ENCODE peak calls at places on chromosomes 2 and 18, in nine cellular contexts. One of them, this sample, is unnamed.

GRCh38 chr18:21897811-21898210 is 157.2 kb downstream of the MIB1 start:
- DNase-seq in testis: peak; percentile 66
- DNase-seq in A549: peak; percentile 55
- DNase-seq in stomach: peak; percentile 58
- DNase-seq in right lobe of liver: no peak
- DNase-seq in lower leg skin: no peak
- DNase-seq in uterus: no peak
- DNase-seq in NB4: peak; percentile 53
- DNase-seq in heart left ventricle: no peak
- DNase-seq in this sample: peak; percentile 61

GRCh38 chr2:62794791-62795190 is 89.3 kb downstream of the EHBP1 start:
- DNase-seq in stomach: no peak
- DNase-seq in NB4: no peak
- DNase-seq in heart left ventricle: no peak
- DNase-seq in uterus: no peak
- DNase-seq in testis: no peak
- DNase-seq in lower leg skin: no peak
- DNase-seq in right lobe of liver: no peak
- DNase-seq in A549: peak; percentile 38
- DNase-seq in this sample: no peak

GRCh38 chr18:31042391-31043181 is at the start of gene DSC3:
- DNase-seq in A549: peak; percentile 39
- DNase-seq in lower leg skin: peak; percentile 92
- DNase-seq in NB4: peak; percentile 49
- DNase-seq in stomach: no peak
- DNase-seq in right lobe of liver: peak; percentile 19
- DNase-seq in heart left ventricle: peak; percentile 65
- DNase-seq in testis: peak; percentile 17
- DNase-seq in uterus: peak; percentile 13
- DNase-seq in this sample: peak; percentile 14

GRCh38 chr2:192190474-192190873 is 4.3 kb downstream of the TMEFF2 start:
- DNase-seq in stomach: no peak
- DNase-seq in lower leg skin: no peak
- DNase-seq in NB4: peak; percentile 25
- DNase-seq in testis: no peak
- DNase-seq in A549: peak; percentile 41
- DNase-seq in heart left ventricle: no peak
- DNase-seq in uterus: no peak
- DNase-seq in right lobe of liver: no peak
- DNase-seq in this sample: no peak

GRCh38 chr18:65415167-65415566 is 335.6 kb upstream of the CDH7 start:
- DNase-seq in uterus: no peak
- DNase-seq in stomach: no peak
- DNase-seq in lower leg skin: no peak
- DNase-seq in right lobe of liver: no peak
- DNase-seq in heart left ventricle: no peak
- DNase-seq in A549: no peak
- DNase-seq in NB4: no peak
- DNase-seq in testis: no peak
- DNase-seq in this sample: no peak

GRCh38 chr2:232884549-232885263 is 14.6 kb downstream of the SNORC start:
- DNase-seq in A549: no peak
- DNase-seq in NB4: no peak
- DNase-seq in right lobe of liver: no peak
- DNase-seq in uterus: no peak
- DNase-seq in stomach: no peak
- DNase-seq in heart left ventricle: peak; percentile 45
- DNase-seq in lower leg skin: peak; percentile 73
- DNase-seq in testis: no peak
- DNase-seq in this sample: no peak

GRCh38 chr2:105617631-105618350 is 126.9 kb upstream of the NCK2 start:
- DNase-seq in A549: peak; percentile 25
- DNase-seq in right lobe of liver: no peak
- DNase-seq in NB4: no peak
- DNase-seq in testis: no peak
- DNase-seq in stomach: peak; percentile 36
- DNase-seq in uterus: no peak
- DNase-seq in lower leg skin: no peak
- DNase-seq in heart left ventricle: no peak
- DNase-seq in this sample: peak; percentile 47

GRCh38 chr2:99974966-99975365 is 167.4 kb downstream of the AFF3 start:
- DNase-seq in stomach: no peak
- DNase-seq in NB4: no peak
- DNase-seq in heart left ventricle: no peak
- DNase-seq in testis: no peak
- DNase-seq in uterus: no peak
- DNase-seq in lower leg skin: no peak
- DNase-seq in A549: no peak
- DNase-seq in right lobe of liver: no peak
- DNase-seq in this sample: no peak

GRCh38 chr2:240410808-240411207 is 24.7 kb upstream of the GPC1 start:
- DNase-seq in NB4: no peak
- DNase-seq in uterus: peak; percentile 5
- DNase-seq in A549: no peak
- DNase-seq in right lobe of liver: no peak
- DNase-seq in heart left ventricle: no peak
- DNase-seq in testis: no peak
- DNase-seq in stomach: no peak
- DNase-seq in lower leg skin: peak; percentile 64
- DNase-seq in this sample: no peak

GRCh38 chr2:87403893-87404175 is 344.1 kb upstream of the PLGLB2 start:
- DNase-seq in heart left ventricle: no peak
- DNase-seq in right lobe of liver: no peak
- DNase-seq in NB4: no peak
- DNase-seq in stomach: no peak
- DNase-seq in uterus: no peak
- DNase-seq in testis: no peak
- DNase-seq in A549: no peak
- DNase-seq in lower leg skin: no peak
- DNase-seq in this sample: no peak

GRCh38 chr2:168166902-168167510 is 80.4 kb downstream of the STK39 start:
- DNase-seq in lower leg skin: no peak
- DNase-seq in heart left ventricle: no peak
- DNase-seq in stomach: no peak
- DNase-seq in A549: peak; percentile 10
- DNase-seq in NB4: no peak
- DNase-seq in testis: no peak
- DNase-seq in uterus: no peak
- DNase-seq in right lobe of liver: no peak
- DNase-seq in this sample: no peak

GRCh38 chr2:191740016-191740419 is 62.1 kb downstream of the NABP1 start:
- DNase-seq in uterus: no peak
- DNase-seq in lower leg skin: no peak
- DNase-seq in testis: no peak
- DNase-seq in stomach: no peak
- DNase-seq in right lobe of liver: no peak
- DNase-seq in A549: peak; percentile 11
- DNase-seq in NB4: peak; percentile 25
- DNase-seq in heart left ventricle: no peak
- DNase-seq in this sample: no peak

GRCh38 chr2:235860111-235860510 is 308.1 kb downstream of the GBX2 start:
- DNase-seq in lower leg skin: no peak
- DNase-seq in right lobe of liver: no peak
- DNase-seq in uterus: no peak
- DNase-seq in A549: no peak
- DNase-seq in testis: no peak
- DNase-seq in NB4: peak; percentile 41
- DNase-seq in heart left ventricle: no peak
- DNase-seq in stomach: no peak
- DNase-seq in this sample: no peak

GRCh38 chr2:235861383-235861782 is 306.8 kb downstream of the GBX2 start:
- DNase-seq in lower leg skin: no peak
- DNase-seq in A549: no peak
- DNase-seq in NB4: no peak
- DNase-seq in testis: no peak
- DNase-seq in uterus: no peak
- DNase-seq in right lobe of liver: no peak
- DNase-seq in stomach: no peak
- DNase-seq in heart left ventricle: no peak
- DNase-seq in this sample: no peak

GRCh38 chr2:235859651-235860050 is 308.5 kb downstream of the GBX2 start:
- DNase-seq in A549: no peak
- DNase-seq in NB4: peak; percentile 38
- DNase-seq in stomach: no peak
- DNase-seq in uterus: no peak
- DNase-seq in testis: peak; percentile 43
- DNase-seq in lower leg skin: no peak
- DNase-seq in heart left ventricle: no peak
- DNase-seq in right lobe of liver: no peak
- DNase-seq in this sample: no peak

GRCh38 chr2:235863414-235863813 is 304.8 kb downstream of the GBX2 start:
- DNase-seq in right lobe of liver: no peak
- DNase-seq in testis: no peak
- DNase-seq in lower leg skin: no peak
- DNase-seq in stomach: no peak
- DNase-seq in NB4: no peak
- DNase-seq in heart left ventricle: no peak
- DNase-seq in A549: no peak
- DNase-seq in uterus: no peak
- DNase-seq in this sample: no peak

GRCh38 chr2:235860846-235861245 is 307.3 kb downstream of the GBX2 start:
- DNase-seq in testis: no peak
- DNase-seq in lower leg skin: no peak
- DNase-seq in A549: no peak
- DNase-seq in right lobe of liver: no peak
- DNase-seq in NB4: no peak
- DNase-seq in stomach: no peak
- DNase-seq in heart left ventricle: no peak
- DNase-seq in uterus: no peak
- DNase-seq in this sample: no peak
- TF ChIP-seq POLR2A in testis: no peak
- TF ChIP-seq POLR2A in lower leg skin: no peak
- TF ChIP-seq POLR2A in A549: no peak
- TF ChIP-seq POLR2A in right lobe of liver: no peak
- TF ChIP-seq POLR2A in NB4: no peak
- TF ChIP-seq POLR2A in stomach: no peak
- TF ChIP-seq POLR2A in heart left ventricle: no peak
- TF ChIP-seq POLR2A in uterus: no peak
- TF ChIP-seq POLR2A in this sample: no peak

GRCh38 chr2:174841931-174842330 is 77.7 kb upstream of the CHRNA1 start:
- DNase-seq in A549: no peak
- DNase-seq in uterus: no peak
- DNase-seq in NB4: no peak
- DNase-seq in testis: no peak
- DNase-seq in right lobe of liver: no peak
- DNase-seq in stomach: no peak
- DNase-seq in lower leg skin: no peak
- DNase-seq in heart left ventricle: no peak
- DNase-seq in this sample: no peak

GRCh38 chr2:174844295-174844708 is 80.0 kb upstream of the CHRNA1 start:
- DNase-seq in stomach: no peak
- DNase-seq in NB4: no peak
- DNase-seq in lower leg skin: no peak
- DNase-seq in right lobe of liver: no peak
- DNase-seq in uterus: no peak
- DNase-seq in A549: no peak
- DNase-seq in heart left ventricle: no peak
- DNase-seq in testis: no peak
- DNase-seq in this sample: no peak

GRCh38 chr2:174842496-174842895 is 78.2 kb upstream of the CHRNA1 start:
- DNase-seq in NB4: no peak
- DNase-seq in stomach: no peak
- DNase-seq in testis: no peak
- DNase-seq in A549: no peak
- DNase-seq in heart left ventricle: no peak
- DNase-seq in uterus: no peak
- DNase-seq in right lobe of liver: no peak
- DNase-seq in lower leg skin: no peak
- DNase-seq in this sample: no peak

GRCh38 chr2:174846218-174846617 is 81.9 kb upstream of the CHRNA1 start:
- DNase-seq in lower leg skin: no peak
- DNase-seq in heart left ventricle: no peak
- DNase-seq in testis: no peak
- DNase-seq in uterus: no peak
- DNase-seq in A549: no peak
- DNase-seq in stomach: no peak
- DNase-seq in NB4: no peak
- DNase-seq in right lobe of liver: no peak
- DNase-seq in this sample: no peak

GRCh38 chr2:174846941-174847938 is 83.0 kb upstream of the CHRNA1 start:
- DNase-seq in lower leg skin: no peak
- DNase-seq in A549: peak; percentile 20
- DNase-seq in uterus: no peak
- DNase-seq in right lobe of liver: no peak
- DNase-seq in stomach: no peak
- DNase-seq in testis: peak; percentile 33
- DNase-seq in heart left ventricle: no peak
- DNase-seq in NB4: peak; percentile 22
- DNase-seq in this sample: no peak
- H3K4me3 ChIP-seq in lower leg skin: no peak overlapping the region
- H3K4me3 ChIP-seq in A549: no peak overlapping the region
- H3K4me3 ChIP-seq in uterus: peak overlapping the region; percentile 23
- H3K4me3 ChIP-seq in right lobe of liver: no peak overlapping the region
- H3K4me3 ChIP-seq in stomach: peak overlapping the region; percentile 22
- H3K4me3 ChIP-seq in testis: peak overlapping the region; percentile 18
- H3K4me3 ChIP-seq in heart left ventricle: peak overlapping the region; percentile 52
- H3K4me3 ChIP-seq in NB4: no peak overlapping the region
- H3K4me3 ChIP-seq in this sample: no peak overlapping the region

DNA sequence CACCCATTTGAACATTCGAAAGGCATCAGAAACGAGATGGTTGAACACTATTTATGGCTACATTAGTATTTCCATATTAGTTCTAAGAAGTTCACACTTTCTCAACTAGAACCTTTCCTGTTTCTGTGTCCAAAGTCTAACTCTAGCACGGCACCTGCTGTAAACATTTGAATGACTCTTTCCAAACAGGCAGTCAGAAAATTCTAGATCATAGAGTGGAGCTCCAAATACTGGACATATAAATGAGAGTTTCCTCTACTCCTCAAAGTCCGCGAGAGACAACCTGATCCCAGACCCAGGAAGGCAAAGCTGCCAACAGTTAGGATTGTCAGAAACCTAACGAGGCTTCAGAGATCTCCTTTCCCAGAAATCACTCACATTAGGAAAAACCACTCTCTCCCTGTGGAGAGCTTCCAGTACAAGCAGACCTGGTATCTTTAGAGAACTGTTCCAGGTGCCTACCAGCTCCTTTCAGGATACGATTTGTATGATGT is 10.6 kb downstream of the RND3 start:
- DNase-seq in lower leg skin: no peak
- DNase-seq in A549: no peak
- DNase-seq in stomach: no peak
- DNase-seq in uterus: no peak
- DNase-seq in heart left ventricle: no peak
- DNase-seq in NB4: no peak
- DNase-seq in right lobe of liver: no peak
- DNase-seq in testis: no peak
- DNase-seq in this sample: no peak
- TF ChIP-seq POLR2A in lower leg skin: no peak
- TF ChIP-seq POLR2A in A549: no peak
- TF ChIP-seq POLR2A in stomach: no peak
- TF ChIP-seq POLR2A in uterus: no peak
- TF ChIP-seq POLR2A in heart left ventricle: no peak
- TF ChIP-seq POLR2A in NB4: no peak
- TF ChIP-seq POLR2A in right lobe of liver: no peak
- TF ChIP-seq POLR2A in testis: no peak
- TF ChIP-seq POLR2A in this sample: no peak

DNA sequence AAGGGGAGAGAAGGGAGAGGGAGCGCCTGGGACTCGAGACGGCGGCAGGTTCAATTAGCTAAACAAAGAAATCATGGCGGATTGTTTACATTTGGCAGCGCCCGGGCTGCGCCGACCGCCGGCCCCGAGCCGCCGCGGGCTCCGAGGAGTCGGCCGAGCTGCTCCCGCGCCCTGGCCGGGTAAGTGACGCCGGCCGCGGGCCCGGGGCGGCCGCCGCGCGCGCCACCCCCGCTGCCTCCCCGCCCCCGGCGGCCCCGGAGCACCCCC is 187.1 kb upstream of the FANCL start:
- DNase-seq in lower leg skin: no peak
- DNase-seq in uterus: no peak
- DNase-seq in stomach: no peak
- DNase-seq in right lobe of liver: no peak
- DNase-seq in NB4: peak; percentile 11
- DNase-seq in testis: peak; percentile 41
- DNase-seq in heart left ventricle: no peak
- DNase-seq in A549: peak; percentile 26
- DNase-seq in this sample: no peak
- H3K4me3 ChIP-seq in lower leg skin: no peak overlapping the region
- H3K4me3 ChIP-seq in uterus: peak overlapping the region; percentile 53
- H3K4me3 ChIP-seq in stomach: peak overlapping the region; percentile 50
- H3K4me3 ChIP-seq in right lobe of liver: peak overlapping the region; percentile 26
- H3K4me3 ChIP-seq in NB4: peak overlapping the region; percentile 29
- H3K4me3 ChIP-seq in testis: peak overlapping the region; percentile 56
- H3K4me3 ChIP-seq in heart left ventricle: peak overlapping the region; percentile 45
- H3K4me3 ChIP-seq in A549: peak overlapping the region; percentile 56
- H3K4me3 ChIP-seq in this sample: no peak overlapping the region

This sample was measured in body of pancreas.